ENCODE peak calls at places on chromosomes 12 and 14, in four cellular contexts. K, F, C and O are unnamed samples.

GRCh38 chr12:34121360-34121759 is 99.1 kb downstream of the ALG10 start:
- DNase-seq in K (no peak), F (no peak), C (no peak), O (no peak)

GRCh38 chr14:61701946-61702345 is 6.6 kb downstream of the HIF1A start:
- DNase-seq in K (no peak), F (no peak), C (peak), O (no peak)

GRCh38 chr12:68406134-68406576 is 74.0 kb upstream of the MDM1 start:
- DNase-seq in K (peak), F (peak), C (peak), O (peak)

GRCh38 chr12:71958457-71958856 is 19.8 kb downstream of the TPH2 start:
- DNase-seq in K (no peak), F (no peak), C (no peak), O (no peak)

GRCh38 chr12:103829092-103829491 is 11.9 kb downstream of the NT5DC3 start:
- DNase-seq in K (no peak), F (no peak), C (no peak), O (no peak)

GRCh38 chr14:92600318-92601053 is 86.9 kb downstream of the RIN3 start:
- DNase-seq in K (peak), F (no peak), C (peak), O (no peak)

GRCh38 chr12:79935624-79936040 is 735 bp upstream of the PPP1R12A start:
- DNase-seq in K (peak), F (no peak), C (peak), O (no peak)

GRCh38 chr14:79161576-79161975 is 991.4 kb downstream of the NRXN3 start:
- DNase-seq in K (peak), F (peak), C (peak), O (no peak)

GRCh38 chr12:101675555-101675954 is 21.9 kb upstream of the CHPT1 start:
- DNase-seq in K (no peak), F (no peak), C (no peak), O (no peak)

GRCh38 chr12:5577239-5577638 is 145.3 kb downstream of the NTF3 start:
- DNase-seq in K (no peak), F (no peak), C (no peak), O (no peak)

GRCh38 chr14:73472182-73473114 is 14.1 kb upstream of the NUMB start:
- DNase-seq in K (peak), F (no peak), C (peak), O (no peak)

GRCh38 chr12:57110189-57111045 is 745 bp downstream of the STAT6 start:
- DNase-seq in K (peak), F (peak), C (peak), O (no peak)

GRCh38 chr12:123150804-123151678 is at the start of gene PITPNM2:
- DNase-seq in K (peak), F (peak), C (peak), O (no peak)

GRCh38 chr14:93317836-93318807 is 14.7 kb downstream of the BTBD7 start:
- DNase-seq in K (no peak), F (no peak), C (peak), O (no peak)

GRCh38 chr12:61860439-61860838 is 399.8 kb upstream of the USP15 start:
- DNase-seq in K (peak), F (no peak), C (no peak), O (no peak)

GRCh38 chr14:90093942-90094595 is 32.3 kb downstream of the KCNK13 start:
- DNase-seq in K (peak), F (no peak), C (peak), O (no peak)

GRCh38 chr12:20377750-20378149 is 9.4 kb downstream of the PDE3A start:
- DNase-seq in K (no peak), F (no peak), C (no peak), O (no peak)

GRCh38 chr14:104550340-104550848 is 29.2 kb upstream of the C14orf180 start:
- DNase-seq in K (no peak), F (no peak), C (no peak), O (peak)

GRCh38 chr12:6336859-6337744 is 4.8 kb downstream of the TNFRSF1A start:
- DNase-seq in K (no peak), F (no peak), C (no peak), O (no peak)